ENCODE peak calls at places on chromosomes 4 and X, in four cellular contexts. D is WTC11, J is HepG2, E is K562. X is an unnamed sample.

GRCh38 chrX:1138476-1138875 is 74.0 kb downstream of the CRLF2 start:
- DNase-seq in D (no peak), J (no peak), E (no peak), X (no peak)

GRCh38 chr4:15913631-15913970 is 24.9 kb downstream of the FGFBP1 start:
- DNase-seq in D (no peak), J (no peak), E (no peak), X (peak)

GRCh38 chr4:79831701-79832514 is 241.1 kb downstream of the ANTXR2 start:
- DNase-seq in D (no peak), J (no peak), E (no peak), X (no peak)

GRCh38 chr4:2691313-2691712 is 64.8 kb downstream of the TNIP2 start:
- DNase-seq in D (no peak), J (no peak), E (no peak), X (no peak)

GRCh38 chr4:165481458-165481857 is 102.7 kb downstream of the CPE start:
- DNase-seq in D (no peak), J (no peak), E (no peak), X (no peak)

GRCh38 chr4:39004818-39005217 is 27.4 kb downstream of the TMEM156 start:
- DNase-seq in D (no peak), J (no peak), E (no peak), X (no peak)

GRCh38 chrX:15143050-15143824 is 126.6 kb downstream of the ASB9 start:
- DNase-seq in D (peak), J (peak), E (peak), X (peak)

GRCh38 chr4:168651374-168651773 is 154.5 kb downstream of the PALLD start:
- DNase-seq in D (no peak), J (no peak), E (no peak), X (no peak)

GRCh38 chr4:52822583-52823477 is 39.3 kb upstream of the RASL11B start:
- DNase-seq in D (no peak), J (no peak), E (no peak), X (no peak)

GRCh38 chr4:7158991-7159390 is 33.3 kb upstream of the SORCS2 start:
- DNase-seq in D (no peak), J (no peak), E (no peak), X (no peak)

GRCh38 chrX:11899091-11899490 is 141.1 kb downstream of the MSL3 start:
- DNase-seq in D (no peak), J (no peak), E (no peak), X (peak)

GRCh38 chr4:16967722-16968121 is 69.3 kb upstream of the LDB2 start:
- DNase-seq in D (no peak), J (no peak), E (no peak), X (no peak)

GRCh38 chrX:155216940-155217450 is 735 bp downstream of the VBP1 start:
- DNase-seq in D (no peak), J (no peak), E (peak), X (no peak)

GRCh38 chrX:114465689-114466088 is 118.2 kb upstream of the HTR2C start:
- DNase-seq in D (no peak), J (no peak), E (no peak), X (no peak)

GRCh38 chr4:117385531-117385930 is 300.2 kb upstream of the TRAM1L1 start:
- DNase-seq in D (no peak), J (no peak), E (no peak), X (no peak)

GRCh38 chr4:114180481-114180880 is 201.0 kb upstream of the ARSJ start:
- DNase-seq in D (peak), J (peak), E (no peak), X (peak)

GRCh38 chrX:34734383-34734782 is 77.3 kb upstream of the TMEM47 start:
- DNase-seq in D (no peak), J (no peak), E (no peak), X (no peak)

GRCh38 chrX:38304010-38304409 is 23.3 kb downstream of the RPGR start:
- DNase-seq in D (peak), J (peak), E (no peak), X (peak)

GRCh38 chr4:158610790-158611189 is 60.9 kb downstream of the C4orf46 start:
- DNase-seq in D (no peak), J (no peak), E (no peak), X (no peak)

DNA sequence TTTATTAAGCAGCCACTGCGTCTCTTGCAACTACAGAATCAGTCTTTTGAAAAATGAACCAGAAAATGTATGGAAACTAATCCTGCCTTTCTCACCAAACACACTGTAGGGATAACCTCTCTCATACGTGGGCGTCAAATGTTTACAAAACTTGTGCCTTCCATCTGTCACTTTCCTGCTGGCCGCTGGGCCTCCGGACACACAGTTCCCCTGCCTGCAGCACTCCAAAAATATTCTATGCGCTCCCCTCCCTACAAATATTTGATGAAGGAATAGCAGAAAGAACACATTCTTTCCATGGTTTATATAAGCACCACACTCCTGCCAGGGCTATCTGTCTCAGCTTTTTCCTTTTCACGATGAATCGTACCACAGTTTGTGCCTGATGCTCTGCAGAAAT is 14.9 kb upstream of the CYTL1 start:
- DNase-seq in D (no peak), J (no peak), E (no peak), X (no peak)
- TF ChIP-seq HMGXB4 in D (no peak), J (no peak), E (no peak), X (no peak)

GRCh38 chr4:130293692-130294091 is 1197.7 kb downstream of the C4orf33 start:
- DNase-seq in D (no peak), J (no peak), E (no peak), X (no peak)
- TF ChIP-seq HMGXB4 in D (no peak), J (no peak), E (no peak), X (no peak)

GRCh38 chrX:147803948-147804347 is 107.8 kb upstream of the FMR1 start:
- DNase-seq in D (no peak), J (peak), E (no peak), X (peak)
- TF ChIP-seq HMGXB4 in D (no peak), J (no peak), E (no peak), X (no peak)

DNA sequence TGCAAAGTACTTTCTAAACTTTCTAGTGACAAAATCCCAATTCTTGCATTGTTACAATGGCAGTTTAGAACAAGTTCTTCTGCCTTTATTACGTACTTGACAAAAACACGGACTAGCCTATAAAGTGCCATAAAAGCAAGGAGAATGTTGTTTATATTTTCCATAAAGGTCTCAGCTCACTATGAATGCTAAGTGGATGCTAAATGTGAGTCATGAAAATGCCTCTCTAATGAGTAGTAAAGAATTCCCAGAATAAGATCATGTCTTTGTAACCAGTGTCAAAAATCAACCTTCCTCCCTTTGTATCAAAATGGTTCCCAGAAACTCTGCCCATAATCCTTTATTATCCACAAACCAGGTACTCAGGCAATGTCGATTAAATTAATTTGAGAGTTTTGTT is 539.8 kb upstream of the SLIT2 start:
- DNase-seq in D (no peak), J (no peak), E (no peak), X (no peak)
- TF ChIP-seq HMGXB4 in D (no peak), J (no peak), E (no peak), X (no peak)

DNA sequence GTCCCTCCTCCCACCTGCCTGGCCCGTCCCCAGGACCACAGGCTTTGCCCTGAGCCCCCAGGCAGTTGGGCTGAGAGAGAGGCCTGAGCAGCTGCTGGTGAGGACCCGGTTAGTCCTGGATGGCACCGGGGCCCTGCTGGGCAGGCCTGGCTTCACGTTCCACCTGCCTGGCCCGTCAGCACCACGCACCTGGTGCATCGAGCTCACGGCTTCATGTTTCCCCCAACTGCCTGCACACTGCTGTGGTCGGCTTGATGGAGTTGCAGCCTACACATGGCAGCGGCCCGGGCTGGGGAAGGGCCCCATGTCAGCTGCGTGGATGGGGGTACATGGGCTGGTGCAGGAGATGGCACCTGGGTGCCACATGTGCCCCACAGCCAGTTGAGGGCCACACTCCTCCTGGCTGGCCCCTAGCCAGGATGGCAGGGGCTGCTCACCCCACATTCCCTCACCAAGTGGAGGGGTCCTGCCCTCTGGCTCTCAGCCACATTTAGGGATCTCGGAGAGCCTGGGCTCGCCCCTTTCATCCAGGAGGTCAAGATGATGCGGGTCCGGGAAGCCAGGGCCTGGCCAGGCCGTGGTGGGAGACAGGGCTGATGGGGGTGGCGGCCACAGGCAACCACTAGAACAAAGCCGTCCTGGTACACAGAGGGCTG is 28.5 kb downstream of the NKX1-1 start:
- DNase-seq in D (peak), J (no peak), E (no peak), X (no peak)
- TF ChIP-seq HMGXB4 in D (no peak), J (no peak), E (no peak), X (no peak)